ENCODE peak calls at places on chromosomes 4 and X, in ten cellular contexts. L is H54, G is esophagus squamous epithelium, E is GM12892, F is Peyer's patch, W is uterus, D is transverse colon, V is suprapubic skin, O is IMR-90, N is heart left ventricle. P is an unnamed sample.

GRCh38 chrX:125287282-125287681 is 32.4 kb upstream of the TEX13C start:
- DNase-seq in N (no peak), E (no peak), G (no peak), W (no peak), O (no peak), D (no peak), F (no peak), V (no peak), L (no peak), P (no peak)

GRCh38 chr4:101790521-101791188 is at the start of gene BANK1:
- DNase-seq in G (peak), N (peak), F (peak), D (peak), L (no peak), W (no peak), V (no peak), E (peak), O (peak), P (no peak)

GRCh38 chr4:100430441-100430840 is 87.4 kb downstream of the EMCN start:
- DNase-seq in N (no peak), E (no peak), F (no peak), G (no peak), L (no peak), V (no peak), O (no peak), D (no peak), W (no peak), P (no peak)

GRCh38 chr4:134328741-134329140 is 127.2 kb upstream of the PABPC4L start:
- DNase-seq in D (no peak), E (no peak), W (no peak), V (no peak), G (no peak), O (no peak), L (no peak), N (no peak), F (no peak), P (no peak)

GRCh38 chr4:17577660-17578481 is 873 bp downstream of the LAP3 start:
- DNase-seq in O (peak), D (peak), E (peak), L (no peak), G (no peak), V (peak), N (peak), W (peak), F (peak), P (peak)

GRCh38 chr4:172758586-172759340 is 409.8 kb upstream of the GALNT7 start:
- DNase-seq in W (no peak), F (no peak), D (no peak), V (no peak), G (no peak), N (no peak), O (peak), E (no peak), L (peak), P (no peak)

GRCh38 chr4:40349561-40350198 is 14.5 kb downstream of the CHRNA9 start:
- DNase-seq in L (no peak), F (no peak), N (no peak), G (no peak), V (no peak), D (no peak), W (no peak), E (no peak), O (peak), P (no peak)

GRCh38 chr4:108168672-108169562 is at the start of gene LEF1:
- DNase-seq in O (peak), N (no peak), E (peak), G (no peak), L (no peak), W (no peak), D (peak), F (peak), V (no peak), P (no peak)

GRCh38 chr4:89598602-89599001 is 238.4 kb downstream of the SNCA start:
- DNase-seq in N (no peak), L (no peak), F (no peak), W (no peak), G (no peak), V (no peak), D (no peak), E (no peak), O (peak), P (no peak)

GRCh38 chrX:43940811-43941210 is 32.4 kb downstream of the NDP start:
- DNase-seq in L (no peak), V (no peak), D (no peak), W (no peak), F (no peak), O (peak), E (no peak), N (no peak), G (no peak), P (no peak)

GRCh38 chr4:60463846-60464502 is 736.2 kb upstream of the ADGRL3 start:
- DNase-seq in E (no peak), O (no peak), W (no peak), V (no peak), N (no peak), F (no peak), G (no peak), L (no peak), D (no peak), P (no peak)

GRCh38 chrX:24647257-24648058 is at the start of gene PCYT1B:
- DNase-seq in E (peak), O (peak), V (peak), N (peak), G (peak), D (peak), W (peak), L (no peak), F (peak), P (peak)

GRCh38 chrX:17005712-17006372 is 59.4 kb downstream of the REPS2 start:
- DNase-seq in O (no peak), L (no peak), V (no peak), D (no peak), E (no peak), W (no peak), N (no peak), G (no peak), F (no peak), P (no peak)

GRCh38 chr4:183722738-183723560 is 63.9 kb downstream of the TRAPPC11 start:
- DNase-seq in F (peak), O (peak), D (peak), E (peak), V (no peak), L (no peak), N (peak), G (no peak), W (peak), P (peak)

GRCh38 chrX:119647552-119648420 is 41.6 kb upstream of the NKRF start:
- DNase-seq in F (peak), E (peak), V (no peak), N (no peak), O (no peak), G (no peak), D (no peak), W (no peak), L (no peak), P (no peak)

GRCh38 chrX:102995316-102995715 is 58.2 kb downstream of the RAB40AL start:
- DNase-seq in G (no peak), V (no peak), N (no peak), E (no peak), F (no peak), D (no peak), L (no peak), O (no peak), W (no peak), P (no peak)

GRCh38 chr4:161252520-161253141 is 911.2 kb downstream of the FSTL5 start:
- DNase-seq in F (no peak), N (no peak), G (no peak), W (no peak), D (no peak), L (no peak), V (no peak), E (no peak), O (peak), P (no peak)

GRCh38 chr4:53744446-53745160 is 153.3 kb upstream of the LNX1 start:
- DNase-seq in F (no peak), W (no peak), O (no peak), L (no peak), N (no peak), E (no peak), G (no peak), V (no peak), D (no peak), P (no peak)

GRCh38 chrX:153608821-153609220 is 9.9 kb upstream of the CCNQ start:
- DNase-seq in L (no peak), W (no peak), F (no peak), O (peak), E (no peak), D (no peak), N (no peak), V (no peak), G (no peak), P (no peak)

GRCh38 chr4:184248216-184248615 is 30.5 kb upstream of the ENPP6 start:
- DNase-seq in D (no peak), E (no peak), O (no peak), G (no peak), N (no peak), L (no peak), V (no peak), F (no peak), W (no peak), P (no peak)

GRCh38 chrX:112851161-112851779 is 10.6 kb upstream of the AMOT start:
- DNase-seq in W (no peak), N (no peak), V (no peak), O (no peak), F (no peak), G (no peak), D (no peak), E (peak), L (no peak), P (no peak)

GRCh38 chrX:110421499-110422455 is 63.1 kb downstream of the RTL9 start:
- DNase-seq in G (no peak), E (no peak), W (no peak), O (no peak), D (no peak), F (no peak), V (no peak), N (peak), L (no peak), P (no peak)

GRCh38 chr4:75935628-75936027 is 5.2 kb downstream of the NAAA start:
- DNase-seq in D (no peak), V (no peak), O (no peak), N (no peak), F (no peak), L (no peak), E (no peak), G (no peak), W (no peak), P (no peak)

GRCh38 chr4:75940692-75941253 is at the start of gene NAAA:
- DNase-seq in L (peak), G (peak), D (peak), O (peak), E (peak), F (peak), N (peak), V (peak), W (peak), P (peak)

GRCh38 chr4:75939890-75940691 is 722 bp downstream of the NAAA start:
- DNase-seq in D (peak), N (peak), W (peak), E (peak), O (peak), F (peak), V (peak), L (peak), G (peak), P (peak)
- TF ChIP-seq POLR2A in D (peak), N (no peak), W (no peak), E (peak), O (no peak), F (peak), V (no peak), L (peak), G (no peak), P (no peak)

DNA sequence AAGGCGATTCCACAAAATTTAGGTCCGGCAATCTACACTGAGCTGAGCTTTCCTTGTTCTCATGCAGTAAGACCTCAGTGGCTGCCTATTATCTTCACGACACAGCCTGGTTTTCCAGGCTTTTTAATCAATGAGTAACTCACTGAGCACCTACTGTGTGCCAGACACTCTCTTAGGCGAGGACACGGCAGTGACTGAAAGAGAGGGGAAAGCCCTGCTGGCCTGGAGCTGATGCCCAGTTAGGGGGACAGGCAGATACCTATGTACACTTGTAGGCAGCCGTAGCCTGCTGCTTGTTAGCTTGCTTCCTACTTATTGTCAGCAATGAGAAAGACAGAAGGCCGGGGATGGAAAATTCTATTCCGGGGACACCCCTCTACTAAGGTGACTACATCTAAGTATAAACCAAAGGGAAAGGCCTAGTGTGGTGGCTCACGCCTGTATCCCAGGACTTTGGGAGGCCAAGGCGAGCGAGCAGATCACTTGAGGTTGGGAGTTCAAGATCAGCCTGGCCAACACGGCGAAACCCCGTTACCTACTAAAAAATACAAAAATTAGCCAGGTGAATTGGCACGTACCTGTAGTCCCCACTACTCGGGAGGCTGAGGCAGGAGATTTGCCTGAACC is 3.8 kb downstream of the WDR1 start:
- DNase-seq in N (no peak), F (no peak), V (no peak), E (no peak), L (no peak), D (no peak), W (no peak), G (no peak), O (no peak), P (no peak)
- TF ChIP-seq POLR2A in N (no peak), F (no peak), V (no peak), E (peak), L (no peak), D (no peak), W (no peak), G (no peak), O (no peak), P (no peak)

GRCh38 chr4:87420431-87420830 is 1.9 kb upstream of the NUDT9 start:
- DNase-seq in N (no peak), W (no peak), V (no peak), G (no peak), D (no peak), F (no peak), E (no peak), L (no peak), O (no peak), P (no peak)

GRCh38 chr4:87419578-87420249 is 2.7 kb upstream of the NUDT9 start:
- DNase-seq in L (no peak), F (no peak), V (no peak), G (no peak), N (no peak), O (no peak), W (no peak), D (no peak), E (no peak), P (no peak)

GRCh38 chr4:87425711-87426110 is 3.3 kb downstream of the NUDT9 start:
- DNase-seq in D (no peak), V (no peak), E (no peak), F (no peak), O (no peak), W (no peak), N (no peak), L (no peak), G (no peak), P (no peak)

GRCh38 chr4:87423313-87424031 is 1.1 kb downstream of the NUDT9 start:
- DNase-seq in O (no peak), E (no peak), G (no peak), L (no peak), D (no peak), V (no peak), F (no peak), W (no peak), N (no peak), P (no peak)

DNA sequence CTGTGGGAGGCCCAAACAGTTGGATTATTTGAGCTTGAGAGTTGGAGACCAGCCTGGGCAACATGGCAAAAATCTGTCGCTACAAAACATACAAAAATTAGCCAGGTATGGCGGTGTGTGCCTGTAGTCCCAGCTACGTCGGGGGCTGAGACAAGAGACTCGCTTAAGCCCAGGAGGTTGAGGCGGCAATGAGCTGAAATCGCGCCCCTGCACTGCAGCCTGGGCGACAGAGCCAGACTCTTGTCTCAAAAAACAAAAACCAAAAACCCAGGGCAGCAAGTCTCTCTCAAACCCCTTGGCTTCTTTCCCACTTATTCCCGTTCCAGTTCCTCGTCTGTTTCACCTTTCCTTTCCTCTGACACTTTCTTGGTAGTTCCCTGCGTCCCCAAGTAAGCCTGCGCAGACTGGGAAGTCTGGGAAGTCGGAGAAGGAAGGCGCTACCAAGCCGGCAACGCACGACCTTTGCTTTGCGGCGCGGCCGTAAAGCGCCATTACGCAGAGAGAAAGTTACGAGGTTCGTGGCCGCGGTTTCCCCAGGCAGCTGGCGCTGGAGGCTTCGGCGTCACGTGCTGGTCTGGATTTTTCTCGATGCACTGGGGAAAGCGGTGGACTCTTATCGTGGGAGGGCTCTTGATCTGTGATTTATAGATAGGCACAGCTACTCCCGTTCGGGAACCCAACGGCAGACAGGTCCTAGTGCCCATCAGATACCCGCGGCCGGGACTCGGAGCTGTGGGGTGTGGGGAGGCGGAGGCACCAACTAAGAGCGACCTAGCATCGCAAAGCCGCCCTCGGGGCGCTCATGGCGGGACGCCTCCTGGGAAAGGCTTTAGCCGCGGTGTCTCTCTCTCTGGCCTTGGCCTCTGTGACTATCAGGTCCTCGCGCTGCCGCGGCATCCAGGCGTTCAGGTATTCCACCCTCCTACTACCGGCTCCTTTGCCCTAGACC is at the start of gene NUDT9:
- DNase-seq in N (peak), W (peak), O (peak), V (peak), G (peak), F (peak), D (peak), L (peak), E (peak), P (peak)
- TF ChIP-seq POLR2A in N (peak), W (peak), O (peak), V (no peak), G (peak), F (peak), D (peak), L (peak), E (peak), P (peak)

DNA sequence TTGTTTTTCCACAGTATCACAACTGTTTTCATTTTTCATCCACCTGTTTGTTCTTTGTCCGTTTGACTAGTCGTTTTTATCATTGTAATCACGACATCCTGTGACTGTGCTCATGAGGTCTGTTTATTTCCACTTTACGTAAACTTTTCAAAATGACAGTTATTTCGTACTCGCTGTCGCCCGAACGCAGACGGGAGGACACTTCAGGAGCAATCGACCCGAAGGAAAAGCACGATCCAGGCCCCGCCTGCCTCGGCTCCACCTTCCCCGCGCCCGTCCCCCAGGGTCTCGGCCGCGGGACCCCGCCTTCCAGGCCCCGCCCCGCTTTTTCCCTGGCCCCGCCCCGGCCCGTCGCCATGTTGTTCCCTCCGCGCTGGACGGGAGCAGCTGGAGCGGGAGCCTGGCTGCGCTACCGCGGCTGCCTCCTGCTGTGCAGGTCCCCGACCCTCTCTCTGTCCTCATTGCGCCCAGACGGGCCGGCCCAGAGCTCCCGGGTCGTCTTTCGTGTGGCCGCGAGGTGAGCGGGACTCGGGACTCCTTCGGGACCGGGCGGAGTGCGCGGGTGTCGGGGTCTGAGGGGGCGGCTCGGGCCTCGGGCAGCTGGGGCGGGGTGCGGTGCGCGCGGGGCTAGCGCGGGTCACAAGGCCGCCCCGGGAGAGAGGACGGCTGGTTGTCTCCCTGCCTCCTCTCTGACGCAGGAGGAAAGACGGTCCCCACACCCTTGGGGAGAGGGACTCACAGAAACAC is at the start of gene RAB9A:
- DNase-seq in W (peak), D (peak), F (peak), L (peak), G (no peak), N (peak), O (peak), E (peak), V (peak), P (peak)
- TF ChIP-seq POLR2A in W (peak), D (peak), F (peak), L (peak), G (peak), N (peak), O (peak), E (peak), V (peak), P (peak)

GRCh38 chrX:51899741-51900140 is 6.3 kb downstream of the MAGED1 start:
- DNase-seq in D (no peak), E (no peak), V (no peak), N (no peak), G (no peak), O (peak), F (no peak), L (no peak), W (no peak), P (no peak)

GRCh38 chrX:51905711-51906110 is 12.3 kb downstream of the MAGED1 start:
- DNase-seq in W (no peak), N (no peak), O (no peak), G (no peak), E (no peak), F (no peak), V (no peak), L (no peak), D (no peak), P (no peak)

GRCh38 chrX:51902651-51903050 is 9.2 kb downstream of the MAGED1 start:
- DNase-seq in F (no peak), O (no peak), G (no peak), D (no peak), E (no peak), V (no peak), N (no peak), L (no peak), W (no peak), P (no peak)
- TF ChIP-seq POLR2A in F (no peak), O (no peak), G (no peak), D (no peak), E (no peak), V (no peak), N (no peak), L (no peak), W (no peak), P (no peak)

GRCh38 chr4:146520894-146521542 is 722 bp downstream of the SLC10A7 start:
- DNase-seq in O (peak), F (peak), G (no peak), D (peak), W (no peak), L (no peak), V (no peak), E (peak), N (peak), P (no peak)
- TF ChIP-seq POLR2A in O (peak), F (peak), G (no peak), D (peak), W (no peak), L (no peak), V (no peak), E (no peak), N (no peak), P (no peak)

P was measured in ovary.